ENCODE peak calls at places on chromosomes 5 and 9, in nine cellular contexts. H is GM12891, I is left ventricle myocardium inferior, Y is brain microvascular endothelial cell, Z is AG20443, D is NCI-H2029, L is GM03348, Q is heart right ventricle, C is AG08396. F is an unnamed sample.

GRCh38 chr5:138064526-138064925 is 19.3 kb upstream of the WNT8A start:
- DNase-seq in H (no peak), I (no peak), Y (no peak), Z (peak; percentile 28), D (no peak), L (peak; percentile 18), Q (no peak), C (no peak), F (no peak)

GRCh38 chr5:66436721-66437120 is 159.5 kb upstream of the MAST4 start:
- DNase-seq in H (no peak), I (no peak), Y (no peak), Z (no peak), D (no peak), L (no peak), Q (no peak), C (no peak), F (no peak)

GRCh38 chr5:56802235-56802634 is 13.1 kb upstream of the MAP3K1 start:
- DNase-seq in H (no peak), I (no peak), Y (no peak), Z (no peak), D (no peak), L (no peak), Q (no peak), C (no peak), F (no peak)

GRCh38 chr9:132610661-132611060 is 28.3 kb downstream of the BARHL1 start:
- DNase-seq in H (no peak), I (no peak), Y (no peak), Z (no peak), D (no peak), L (no peak), Q (no peak), C (no peak), F (no peak)

GRCh38 chr5:179227196-179227577 is 118.1 kb downstream of the ADAMTS2 start:
- DNase-seq in H (no peak), I (no peak), Y (no peak), Z (no peak), D (no peak), L (no peak), Q (no peak), C (no peak), F (no peak)

GRCh38 chr5:45696206-45696836 is at the start of gene HCN1:
- DNase-seq in H (no peak), I (peak; percentile 74), Y (peak; percentile 37), Z (peak; percentile 89), D (peak; percentile 77), L (peak; percentile 92), Q (peak; percentile 59), C (peak; percentile 73), F (peak; percentile 56)

GRCh38 chr5:173594061-173594460 is 22.4 kb downstream of the BOD1 start:
- DNase-seq in H (no peak), I (no peak), Y (peak; percentile 27), Z (no peak), D (no peak), L (no peak), Q (no peak), C (no peak), F (no peak)

GRCh38 chr5:135251099-135251498 is 147.9 kb downstream of the MACROH2A1 start:
- DNase-seq in H (no peak), I (no peak), Y (no peak), Z (no peak), D (no peak), L (no peak), Q (no peak), C (no peak), F (no peak)

GRCh38 chr5:154977409-154977808 is 36.1 kb upstream of the KIF4B start:
- DNase-seq in H (no peak), I (no peak), Y (no peak), Z (no peak), D (no peak), L (no peak), Q (no peak), C (no peak), F (no peak)

GRCh38 chr9:32456564-32456963 is 69.4 kb downstream of the RIGI start:
- DNase-seq in H (no peak), I (no peak), Y (no peak), Z (peak; percentile 17), D (no peak), L (peak; percentile 31), Q (no peak), C (no peak), F (no peak)

GRCh38 chr5:135221696-135222095 is 177.3 kb downstream of the MACROH2A1 start:
- DNase-seq in H (no peak), I (no peak), Y (no peak), Z (no peak), D (no peak), L (no peak), Q (no peak), C (no peak), F (no peak)

GRCh38 chr9:127537014-127537413 is 75.1 kb upstream of the STXBP1 start:
- DNase-seq in H (no peak), I (no peak), Y (peak; percentile 55), Z (peak; percentile 53), D (no peak), L (peak; percentile 54), Q (no peak), C (peak; percentile 69), F (no peak)

GRCh38 chr9:23581936-23582335 is 244.1 kb downstream of the ELAVL2 start:
- DNase-seq in H (no peak), I (no peak), Y (no peak), Z (no peak), D (no peak), L (no peak), Q (no peak), C (no peak), F (no peak)

GRCh38 chr9:111914749-111915424 is 18.3 kb downstream of the UGCG start:
- DNase-seq in H (no peak), I (no peak), Y (no peak), Z (no peak), D (peak; percentile 58), L (no peak), Q (no peak), C (no peak), F (no peak)

GRCh38 chr5:177389368-177390169 is 5.3 kb downstream of the SLC34A1 start:
- DNase-seq in H (no peak), I (no peak), Y (peak; percentile 91), Z (peak; percentile 79), D (no peak), L (peak; percentile 65), Q (no peak), C (peak; percentile 86), F (no peak)

GRCh38 chr5:168756517-168757391 is 177.6 kb upstream of the PANK3 start:
- DNase-seq in H (no peak), I (no peak), Y (no peak), Z (no peak), D (no peak), L (no peak), Q (no peak), C (no peak), F (no peak)

GRCh38 chr5:36447776-36448175 is 146.1 kb upstream of the RANBP3L start:
- DNase-seq in H (no peak), I (no peak), Y (no peak), Z (no peak), D (no peak), L (no peak), Q (no peak), C (no peak), F (no peak)

GRCh38 chr5:172658869-172659513 is 17.9 kb downstream of the NEURL1B start:
- DNase-seq in H (no peak), I (peak; percentile 69), Y (no peak), Z (no peak), D (peak; percentile 85), L (no peak), Q (peak; percentile 53), C (no peak), F (no peak)

GRCh38 chr9:20315672-20316071 is 306.6 kb downstream of the MLLT3 start:
- DNase-seq in H (no peak), I (no peak), Y (peak; percentile 77), Z (peak; percentile 78), D (no peak), L (peak; percentile 80), Q (no peak), C (peak; percentile 71), F (no peak)

GRCh38 chr5:8508196-8508595 is 639.2 kb downstream of the MTRR start:
- DNase-seq in H (no peak), I (no peak), Y (peak; percentile 11), Z (no peak), D (no peak), L (no peak), Q (no peak), C (no peak), F (no peak)

GRCh38 chr5:31671339-31671741 is 32.4 kb downstream of the PDZD2 start:
- DNase-seq in H (no peak), I (peak; percentile 39), Y (no peak), Z (no peak), D (no peak), L (no peak), Q (peak; percentile 53), C (no peak), F (no peak)

GRCh38 chr5:124748687-124749594 is 2.5 kb upstream of the ZNF608 start:
- DNase-seq in H (peak; percentile 36), I (peak; percentile 46), Y (peak; percentile 93), Z (peak; percentile 73), D (peak; percentile 95), L (peak; percentile 60), Q (peak; percentile 84), C (peak; percentile 89), F (no peak)

GRCh38 chr5:149221326-149221725 is 50.3 kb upstream of the AFAP1L1 start:
- DNase-seq in H (no peak), I (no peak), Y (no peak), Z (peak; percentile 19), D (no peak), L (no peak), Q (no peak), C (peak; percentile 13), F (no peak)

GRCh38 chr9:97845763-97846162 is 7.3 kb upstream of the FOXE1 start:
- DNase-seq in H (no peak), I (no peak), Y (no peak), Z (no peak), D (no peak), L (no peak), Q (no peak), C (no peak), F (no peak)

GRCh38 chr9:131236161-131236560 is 40.1 kb downstream of the FAM78A start:
- DNase-seq in H (no peak), I (no peak), Y (no peak), Z (no peak), D (no peak), L (no peak), Q (no peak), C (no peak), F (no peak)

GRCh38 chr5:133404724-133405123 is 207.6 kb downstream of the FSTL4 start:
- DNase-seq in H (no peak), I (no peak), Y (no peak), Z (no peak), D (no peak), L (no peak), Q (no peak), C (no peak), F (no peak)

GRCh38 chr9:112754578-112754977 is 4.0 kb downstream of the SNX30 start:
- DNase-seq in H (no peak), I (no peak), Y (no peak), Z (peak; percentile 56), D (no peak), L (peak; percentile 64), Q (no peak), C (no peak), F (no peak)

GRCh38 chr5:16669776-16670175 is 53.0 kb upstream of the RETREG1 start:
- DNase-seq in H (no peak), I (no peak), Y (peak; percentile 72), Z (no peak), D (no peak), L (no peak), Q (no peak), C (peak; percentile 26), F (no peak)

GRCh38 chr9:89022071-89022721 is 30.9 kb downstream of the S1PR3 start:
- DNase-seq in H (no peak), I (no peak), Y (peak; percentile 92), Z (no peak), D (no peak), L (no peak), Q (no peak), C (no peak), F (no peak)

GRCh38 chr9:16453390-16453789 is 417.1 kb downstream of the BNC2 start:
- DNase-seq in H (no peak), I (no peak), Y (no peak), Z (no peak), D (no peak), L (no peak), Q (no peak), C (no peak), F (no peak)